ENCODE peak calls at places on chromosome 21, in five cellular contexts. Z is adipocyte; I is AG09309; R is heart right ventricle; A is activated CD4-positive, alpha-beta T cell treated with anti-CD3 and anti-CD28 coated beads for 1 hour. K is an unnamed sample.

GRCh38 chr21:16370176-16370575 is 640.4 kb downstream of the USP25 start:
- DNase-seq in A (no peak), R (no peak), Z (no peak), I (no peak), K (no peak)

GRCh38 chr21:26070822-26071425 is 99.6 kb downstream of the APP start:
- DNase-seq in A (no peak), I (peak), Z (peak), R (no peak), K (peak)

GRCh38 chr21:39680216-39680615 is 64.8 kb upstream of the IGSF5 start:
- DNase-seq in I (no peak), Z (no peak), R (no peak), A (no peak), K (no peak)

GRCh38 chr21:44258056-44258725 is 3.5 kb downstream of the DNMT3L start:
- DNase-seq in I (no peak), R (no peak), A (no peak), Z (no peak), K (no peak)

GRCh38 chr21:36155603-36156338 is 853 bp upstream of the DOP1B start:
- DNase-seq in A (no peak), R (peak), I (no peak), Z (no peak), K (no peak)

GRCh38 chr21:29347274-29347681 is 48.6 kb downstream of the BACH1 start:
- DNase-seq in I (no peak), Z (no peak), R (no peak), A (no peak), K (peak)

GRCh38 chr21:44986471-44987291 is 46.9 kb downstream of the SLX9 start:
- DNase-seq in Z (no peak), I (no peak), R (peak), A (no peak), K (no peak)

GRCh38 chr21:46517361-46517760 is 58.7 kb downstream of the DIP2A start:
- DNase-seq in I (no peak), R (peak), Z (no peak), A (no peak), K (peak)

GRCh38 chr21:44437696-44438431 is 17.4 kb upstream of the LRRC3 start:
- DNase-seq in Z (no peak), I (no peak), A (no peak), R (peak), K (no peak)

GRCh38 chr21:22679207-22679606 is 1681.0 kb downstream of the NCAM2 start:
- DNase-seq in I (no peak), R (no peak), A (no peak), Z (no peak), K (no peak)

GRCh38 chr21:34878940-34879339 is 170.2 kb downstream of the RUNX1 start:
- DNase-seq in R (no peak), A (no peak), I (no peak), Z (no peak), K (peak)

GRCh38 chr21:14114251-14114650 is 96.5 kb downstream of the LIPI start:
- DNase-seq in R (no peak), I (no peak), A (no peak), Z (no peak), K (no peak)

GRCh38 chr21:31018232-31018631 is 20.0 kb downstream of the KRTAP19-8 start:
- DNase-seq in I (no peak), R (no peak), Z (no peak), A (no peak), K (no peak)

GRCh38 chr21:33089439-33089838 is 19.5 kb downstream of the OLIG1 start:
- DNase-seq in I (no peak), R (no peak), Z (no peak), A (no peak), K (no peak)

GRCh38 chr21:27033467-27033866 is 66.6 kb upstream of the ADAMTS5 start:
- DNase-seq in R (no peak), A (no peak), Z (no peak), I (no peak), K (no peak)

GRCh38 chr21:16587671-16588379 is 858.0 kb downstream of the USP25 start:
- DNase-seq in R (no peak), A (no peak), Z (peak), I (peak), K (peak)

GRCh38 chr21:14977814-14978213 is 87.0 kb downstream of the NRIP1 start:
- DNase-seq in I (no peak), Z (no peak), A (no peak), R (no peak), K (no peak)

GRCh38 chr21:39180429-39181019 is 2.7 kb downstream of the PSMG1 start:
- DNase-seq in I (no peak), A (no peak), Z (no peak), R (no peak), K (no peak)

GRCh38 chr21:38788275-38788911 is 17.3 kb upstream of the ETS2 start:
- DNase-seq in R (no peak), I (no peak), Z (peak), A (no peak), K (no peak)

GRCh38 chr21:16534408-16535099 is 804.8 kb downstream of the USP25 start:
- DNase-seq in I (peak), R (peak), Z (no peak), A (no peak), K (peak)

GRCh38 chr21:34670220-34670961 is 1.6 kb downstream of the CLIC6 start:
- DNase-seq in A (no peak), I (no peak), R (no peak), Z (no peak), K (no peak)

GRCh38 chr21:41643246-41643966 is 123.4 kb downstream of the RIPK4 start:
- DNase-seq in R (no peak), Z (no peak), I (no peak), A (no peak), K (no peak)

GRCh38 chr21:43719748-43720538 is 1.0 kb downstream of the PDXK start:
- DNase-seq in Z (peak), A (no peak), R (no peak), I (no peak), K (no peak)

GRCh38 chr21:45994738-45995685 is 13.4 kb downstream of the COL6A1 start:
- DNase-seq in Z (no peak), R (peak), I (no peak), A (no peak), K (no peak)

GRCh38 chr21:29295066-29295650 is 3.6 kb upstream of the BACH1 start:
- DNase-seq in I (no peak), A (peak), Z (no peak), R (no peak), K (no peak)

GRCh38 chr21:31498985-31499384 is 154.9 kb upstream of the TIAM1 start:
- DNase-seq in I (no peak), A (no peak), Z (no peak), R (no peak), K (no peak)

GRCh38 chr21:43328171-43328570 is 98.8 kb downstream of the SIK1 start:
- DNase-seq in I (no peak), Z (no peak), A (no peak), R (no peak), K (no peak)

GRCh38 chr21:45982256-45982757 is 737 bp downstream of the COL6A1 start:
- DNase-seq in Z (peak), R (peak), I (no peak), A (no peak), K (no peak)